ENCODE peak calls at places on chromosomes 13 and 19, in eight cellular contexts. One of them, this sample, is unnamed.

GRCh38 chr19:1263198-1263597 is 5.9 kb upstream of the CIRBP start:
- DNase-seq in fibroblast of the conjunctiva: no peak
- DNase-seq in amygdala: no peak
- DNase-seq in HS-27A: no peak
- DNase-seq in T-cell: no peak
- DNase-seq in activated CD4-positive, CD25-positive, alpha-beta regulatory T cell: no peak
- DNase-seq in stimulated activated CD8-positive, alpha-beta memory T cell treated with anti-CD3 and anti-CD28 coated beads, Interleukin-7, amount 100 ng/mL, for 1 hour: no peak
- DNase-seq in NCI-H1105: no peak
- DNase-seq in this sample: no peak

GRCh38 chr19:12284226-12284625 is 10.5 kb downstream of the ZNF44 start:
- DNase-seq in fibroblast of the conjunctiva: no peak
- DNase-seq in amygdala: no peak
- DNase-seq in HS-27A: no peak
- DNase-seq in T-cell: no peak
- DNase-seq in activated CD4-positive, CD25-positive, alpha-beta regulatory T cell: no peak
- DNase-seq in stimulated activated CD8-positive, alpha-beta memory T cell treated with anti-CD3 and anti-CD28 coated beads, Interleukin-7, amount 100 ng/mL, for 1 hour: no peak
- DNase-seq in NCI-H1105: no peak
- DNase-seq in this sample: no peak

GRCh38 chr13:111270765-111271164 is 49.7 kb upstream of the TEX29 start:
- DNase-seq in fibroblast of the conjunctiva: no peak
- DNase-seq in amygdala: no peak
- DNase-seq in HS-27A: no peak
- DNase-seq in T-cell: no peak
- DNase-seq in activated CD4-positive, CD25-positive, alpha-beta regulatory T cell: no peak
- DNase-seq in stimulated activated CD8-positive, alpha-beta memory T cell treated with anti-CD3 and anti-CD28 coated beads, Interleukin-7, amount 100 ng/mL, for 1 hour: no peak
- DNase-seq in NCI-H1105: no peak
- DNase-seq in this sample: no peak

GRCh38 chr19:6838062-6838655 is 49.2 kb upstream of the ADGRE1 start:
- DNase-seq in fibroblast of the conjunctiva: no peak
- DNase-seq in amygdala: no peak
- DNase-seq in HS-27A: no peak
- DNase-seq in T-cell: no peak
- DNase-seq in activated CD4-positive, CD25-positive, alpha-beta regulatory T cell: no peak
- DNase-seq in stimulated activated CD8-positive, alpha-beta memory T cell treated with anti-CD3 and anti-CD28 coated beads, Interleukin-7, amount 100 ng/mL, for 1 hour: no peak
- DNase-seq in NCI-H1105: no peak
- DNase-seq in this sample: no peak

GRCh38 chr13:59545007-59545406 is 618.7 kb downstream of the DIAPH3 start:
- DNase-seq in fibroblast of the conjunctiva: no peak
- DNase-seq in amygdala: no peak
- DNase-seq in HS-27A: no peak
- DNase-seq in T-cell: no peak
- DNase-seq in activated CD4-positive, CD25-positive, alpha-beta regulatory T cell: no peak
- DNase-seq in stimulated activated CD8-positive, alpha-beta memory T cell treated with anti-CD3 and anti-CD28 coated beads, Interleukin-7, amount 100 ng/mL, for 1 hour: no peak
- DNase-seq in NCI-H1105: no peak
- DNase-seq in this sample: no peak

GRCh38 chr19:16782719-16783118 is 46.5 kb upstream of the SIN3B start:
- DNase-seq in fibroblast of the conjunctiva: no peak
- DNase-seq in amygdala: no peak
- DNase-seq in HS-27A: no peak
- DNase-seq in T-cell: no peak
- DNase-seq in activated CD4-positive, CD25-positive, alpha-beta regulatory T cell: no peak
- DNase-seq in stimulated activated CD8-positive, alpha-beta memory T cell treated with anti-CD3 and anti-CD28 coated beads, Interleukin-7, amount 100 ng/mL, for 1 hour: no peak
- DNase-seq in NCI-H1105: no peak
- DNase-seq in this sample: no peak

GRCh38 chr19:49764341-49764740 is 1.2 kb upstream of the TSKS start:
- DNase-seq in fibroblast of the conjunctiva: no peak
- DNase-seq in amygdala: no peak
- DNase-seq in HS-27A: no peak
- DNase-seq in T-cell: no peak
- DNase-seq in activated CD4-positive, CD25-positive, alpha-beta regulatory T cell: no peak
- DNase-seq in stimulated activated CD8-positive, alpha-beta memory T cell treated with anti-CD3 and anti-CD28 coated beads, Interleukin-7, amount 100 ng/mL, for 1 hour: no peak
- DNase-seq in NCI-H1105: no peak
- DNase-seq in this sample: no peak

GRCh38 chr13:29515372-29515771 is 80.1 kb downstream of the SLC7A1 start:
- DNase-seq in fibroblast of the conjunctiva: no peak
- DNase-seq in amygdala: no peak
- DNase-seq in HS-27A: no peak
- DNase-seq in T-cell: no peak
- DNase-seq in activated CD4-positive, CD25-positive, alpha-beta regulatory T cell: no peak
- DNase-seq in stimulated activated CD8-positive, alpha-beta memory T cell treated with anti-CD3 and anti-CD28 coated beads, Interleukin-7, amount 100 ng/mL, for 1 hour: no peak
- DNase-seq in NCI-H1105: no peak
- DNase-seq in this sample: no peak

GRCh38 chr13:82341116-82341515 is 1541.2 kb downstream of the SLITRK1 start:
- DNase-seq in fibroblast of the conjunctiva: no peak
- DNase-seq in amygdala: no peak
- DNase-seq in HS-27A: no peak
- DNase-seq in T-cell: no peak
- DNase-seq in activated CD4-positive, CD25-positive, alpha-beta regulatory T cell: no peak
- DNase-seq in stimulated activated CD8-positive, alpha-beta memory T cell treated with anti-CD3 and anti-CD28 coated beads, Interleukin-7, amount 100 ng/mL, for 1 hour: no peak
- DNase-seq in NCI-H1105: no peak
- DNase-seq in this sample: no peak

This sample was measured in NCI-H345.